ENCODE peak calls at places on chromosomes 2 and 18, in seven cellular contexts. U, Z, Q, V, R, D and T are unnamed samples.

GRCh38 chr2:11842324-11842723 is 95.9 kb downstream of the LPIN1 start:
- DNase-seq in V (no peak), Q (peak; percentile 42), Z (no peak), U (no peak), R (no peak), D (no peak), T (no peak)

GRCh38 chr2:130351495-130352125 is 4.2 kb upstream of the PTPN18 start:
- DNase-seq in V (no peak), R (no peak), Z (no peak), D (no peak), U (no peak), Q (no peak), T (no peak)

GRCh38 chr2:205988274-205988673 is 97.7 kb downstream of the INO80D start:
- DNase-seq in Z (no peak), U (no peak), V (no peak), Q (no peak), D (no peak), R (peak; percentile 29), T (no peak)

GRCh38 chr2:172792711-172793110 is 57.1 kb downstream of the RAPGEF4 start:
- DNase-seq in Q (no peak), U (no peak), R (no peak), Z (peak; percentile 24), V (no peak), D (no peak), T (no peak)

GRCh38 chr2:122098301-122098700 is 342.9 kb downstream of the TSN start:
- DNase-seq in V (no peak), Z (no peak), D (no peak), U (no peak), R (no peak), Q (peak; percentile 6), T (no peak)

GRCh38 chr18:37481491-37481890 is 84.1 kb downstream of the CELF4 start:
- DNase-seq in U (no peak), Z (no peak), R (no peak), Q (peak; percentile 60), V (no peak), D (no peak), T (no peak)

GRCh38 chr18:34951625-34952379 is 89.4 kb upstream of the MAPRE2 start:
- DNase-seq in U (no peak), Z (no peak), Q (no peak), D (no peak), V (no peak), R (no peak), T (no peak)

GRCh38 chr2:45812039-45812500 is 160.6 kb downstream of the PRKCE start:
- DNase-seq in Z (peak; percentile 77), Q (peak; percentile 40), U (no peak), R (no peak), D (no peak), V (no peak), T (peak; percentile 50)

GRCh38 chr2:176553685-176554106 is 284.5 kb downstream of the MTX2 start:
- DNase-seq in Z (peak; percentile 45), U (peak; percentile 66), D (peak; percentile 32), R (peak; percentile 54), V (peak; percentile 60), Q (peak; percentile 55), T (no peak)

GRCh38 chr2:113175101-113175628 is 1.4 kb downstream of the PSD4 start:
- DNase-seq in Z (no peak), D (no peak), U (no peak), Q (no peak), V (no peak), R (no peak), T (no peak)

GRCh38 chr2:171268230-171268629 is 107.5 kb upstream of the TLK1 start:
- DNase-seq in Z (no peak), D (no peak), V (no peak), U (no peak), R (no peak), Q (no peak), T (no peak)

GRCh38 chr2:69975136-69975852 is 13.9 kb upstream of the ASPRV1 start:
- DNase-seq in Q (no peak), U (no peak), V (no peak), R (no peak), Z (no peak), D (no peak), T (no peak)

GRCh38 chr2:67516899-67517530 is 119.9 kb downstream of the ETAA1 start:
- DNase-seq in Z (peak; percentile 66), Q (peak; percentile 90), V (no peak), R (no peak), U (peak; percentile 22), D (no peak), T (peak; percentile 94)

GRCh38 chr2:96427917-96428316 is 77.2 kb downstream of the NEURL3 start:
- DNase-seq in R (no peak), U (no peak), Q (peak; percentile 49), D (peak; percentile 90), Z (peak; percentile 52), V (peak; percentile 57), T (peak; percentile 28)

GRCh38 chr2:164599954-164600589 is 21.2 kb downstream of the GRB14 start:
- DNase-seq in Z (no peak), U (no peak), D (peak; percentile 79), Q (peak; percentile 80), R (peak; percentile 91), V (peak; percentile 53), T (peak; percentile 19)

GRCh38 chr18:25830787-25831186 is 259.6 kb downstream of the SS18 start:
- DNase-seq in U (peak; percentile 40), R (no peak), Q (peak; percentile 74), Z (peak; percentile 71), D (no peak), V (no peak), T (no peak)

DNA sequence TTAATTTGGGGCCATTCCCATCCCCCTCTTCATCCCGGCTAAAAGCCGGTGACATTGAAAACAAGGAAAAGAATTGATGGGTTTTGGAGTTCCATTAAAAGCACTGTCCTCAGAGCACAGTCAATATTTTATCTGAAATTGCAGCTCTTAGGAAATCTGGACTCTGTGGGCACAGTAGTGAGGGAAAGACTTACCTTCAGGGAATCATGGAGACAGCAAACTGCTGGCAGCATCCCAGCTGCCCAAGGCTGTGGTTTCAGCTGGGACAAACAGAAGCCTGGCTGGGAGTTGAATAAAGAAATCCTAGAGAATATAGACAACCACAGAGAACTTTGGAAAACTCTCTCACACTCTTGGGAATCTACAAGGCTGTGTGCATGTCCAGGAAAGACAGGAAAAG is 255.2 kb downstream of the MYT1L start:
- DNase-seq in R (no peak), Q (no peak), U (no peak), Z (no peak), V (no peak), D (no peak), T (no peak)
- H3K4me3 ChIP-seq in R (no peak overlapping the region), Q (no peak overlapping the region), U (no peak overlapping the region), Z (no peak overlapping the region), V (no peak overlapping the region), D (no peak overlapping the region), T (no peak overlapping the region)

GRCh38 chr2:219155054-219155644 is 5.5 kb downstream of the NHEJ1 start:
- DNase-seq in R (peak; percentile 94), Q (peak; percentile 85), Z (no peak), U (no peak), V (peak; percentile 64), D (peak; percentile 78), T (no peak)
- TF ChIP-seq CTCF in R (peak; percentile 66), Q (peak; percentile 41), Z (peak; percentile 27), U (peak; percentile 50), V (peak; percentile 80), D (peak; percentile 25), T (peak; percentile 34)

GRCh38 chr2:27262379-27263286 is at the start of gene SLC30A3:
- DNase-seq in Z (peak; percentile 31), R (peak; percentile 74), Q (no peak), V (peak; percentile 94), U (peak; percentile 60), D (peak; percentile 44), T (no peak)

GRCh38 chr2:27261241-27261925 is 1.5 kb downstream of the SLC30A3 start:
- DNase-seq in R (no peak), U (no peak), D (no peak), V (no peak), Q (no peak), Z (no peak), T (no peak)

GRCh38 chr2:27264253-27264752 is 1.5 kb upstream of the SLC30A3 start:
- DNase-seq in Z (no peak), U (no peak), Q (no peak), V (no peak), R (peak; percentile 77), D (no peak), T (no peak)

GRCh38 chr2:27263287-27264252 is 723 bp upstream of the SLC30A3 start:
- DNase-seq in V (no peak), D (no peak), Z (no peak), U (no peak), R (peak; percentile 58), Q (no peak), T (no peak)

GRCh38 chr2:27261926-27262298 is 935 bp downstream of the SLC30A3 start:
- DNase-seq in D (no peak), R (no peak), Z (no peak), Q (no peak), V (no peak), U (no peak), T (no peak)
- H3K4me3 ChIP-seq in D (peak overlapping the region; percentile 73), R (peak overlapping the region; percentile 82), Z (no peak overlapping the region), Q (no peak overlapping the region), V (peak overlapping the region; percentile 75), U (peak overlapping the region; percentile 36), T (no peak overlapping the region)

DNA sequence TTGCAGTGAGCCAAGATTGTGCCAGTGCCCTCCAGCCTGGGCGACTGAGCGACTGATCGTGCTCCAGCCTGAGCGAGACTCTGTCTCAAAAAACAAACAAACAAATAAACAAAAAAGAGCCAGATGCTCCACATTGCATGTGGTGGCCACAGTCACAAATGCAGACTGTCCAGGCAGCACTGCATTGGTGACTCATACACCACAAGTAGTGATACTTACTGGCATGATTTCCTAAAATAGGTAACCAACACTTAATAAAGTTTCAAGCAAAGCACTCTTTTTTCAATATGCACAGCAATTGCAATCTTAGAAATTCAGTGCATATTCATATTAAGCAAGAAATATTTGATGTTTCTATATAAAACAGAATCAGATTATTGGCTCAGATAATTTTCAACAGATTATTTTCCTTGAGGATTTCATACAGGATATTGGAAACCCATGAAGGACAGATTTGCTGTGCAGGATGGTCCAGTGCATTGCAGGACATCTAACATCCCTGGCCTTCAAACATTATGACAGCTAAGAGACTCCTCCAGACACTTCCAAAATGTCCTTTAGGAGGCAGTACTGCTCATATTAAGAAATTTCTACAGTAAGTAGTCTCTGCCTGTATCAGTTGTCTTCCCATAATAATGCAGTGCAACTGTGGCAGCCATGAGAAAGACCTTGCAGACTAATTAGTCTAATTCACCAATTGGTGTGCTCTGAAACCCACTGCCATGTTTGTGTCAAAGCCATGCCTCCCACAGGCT is 10.5 kb upstream of the SLC1A4 start:
- DNase-seq in R (peak; percentile 50), D (peak; percentile 6), V (no peak), Z (no peak), U (no peak), Q (peak; percentile 35), T (no peak)
- TF ChIP-seq CTCF in R (peak; percentile 35), D (peak; percentile 23), V (peak; percentile 34), Z (no peak), U (no peak), Q (peak; percentile 37), T (no peak)

GRCh38 chr2:174246944-174247381 is 1.4 kb downstream of the OLA1 start:
- DNase-seq in Z (no peak), U (no peak), R (no peak), V (no peak), D (no peak), Q (no peak), T (no peak)
- H3K4me3 ChIP-seq in Z (peak overlapping the region; percentile 80), U (no peak overlapping the region), R (peak overlapping the region; percentile 93), V (peak overlapping the region; percentile 88), D (peak overlapping the region; percentile 77), Q (peak overlapping the region; percentile 82), T (no peak overlapping the region)